ENCODE peak calls at places on chromosome 20, in eight cellular contexts. C is fibroblast of lung, L is LoVo, D is AG04450, N is NCI-H1105, E is HCEC 1CT, B is coronary artery, S is cardiac muscle cell. H is an unnamed sample.

GRCh38 chr20:38128691-38129090 is 36.4 kb downstream of the TGM2 start:
- DNase-seq in E (no peak), S (no peak), B (peak), D (no peak), N (no peak), C (no peak), L (no peak), H (no peak)

GRCh38 chr20:52104546-52105044 is 87.0 kb downstream of the ZFP64 start:
- DNase-seq in D (no peak), E (no peak), C (peak), L (no peak), B (no peak), N (no peak), S (peak), H (peak)

GRCh38 chr20:57071283-57071701 is 195.1 kb downstream of the BMP7 start:
- DNase-seq in E (no peak), C (no peak), N (peak), D (no peak), L (no peak), S (peak), B (no peak), H (no peak)

GRCh38 chr20:41366546-41367392 is at the start of gene EMILIN3:
- DNase-seq in B (no peak), C (no peak), N (no peak), E (no peak), D (no peak), S (peak), L (no peak), H (no peak)

GRCh38 chr20:1833728-1834726 is 61.2 kb upstream of the SIRPA start:
- DNase-seq in L (no peak), E (no peak), D (no peak), B (no peak), S (peak), N (no peak), C (no peak), H (no peak)

GRCh38 chr20:62929051-62929538 is 2.8 kb upstream of the DIDO1 start:
- DNase-seq in C (peak), N (no peak), B (peak), S (peak), E (peak), L (no peak), D (no peak), H (peak)

GRCh38 chr20:49460131-49460530 is 22.3 kb downstream of the KCNB1 start:
- DNase-seq in S (no peak), D (no peak), E (no peak), B (no peak), L (no peak), N (no peak), C (no peak), H (no peak)

GRCh38 chr20:32441638-32442037 is 83.5 kb downstream of the ASXL1 start:
- DNase-seq in C (no peak), D (no peak), B (no peak), E (no peak), L (no peak), S (no peak), N (no peak), H (no peak)

GRCh38 chr20:50141811-50142561 is 11.5 kb downstream of the PEDS1 start:
- DNase-seq in S (no peak), B (no peak), N (no peak), D (no peak), C (no peak), E (no peak), L (no peak), H (peak)

GRCh38 chr20:58816957-58817651 is 33.6 kb downstream of the GNAS-AS1 start:
- DNase-seq in S (no peak), B (no peak), L (no peak), N (no peak), D (no peak), E (no peak), C (no peak), H (no peak)

GRCh38 chr20:4925842-4926530 is 75.3 kb downstream of the SLC23A2 start:
- DNase-seq in B (no peak), D (no peak), L (no peak), E (peak), S (no peak), N (no peak), C (peak), H (peak)

GRCh38 chr20:58018590-58018989 is 209.9 kb downstream of the ANKRD60 start:
- DNase-seq in E (no peak), L (no peak), S (no peak), B (peak), N (no peak), D (no peak), C (no peak), H (no peak)

GRCh38 chr20:36644713-36645109 is 1.3 kb downstream of the SLA2 start:
- DNase-seq in D (no peak), B (no peak), S (no peak), N (no peak), C (no peak), L (no peak), E (no peak), H (no peak)

GRCh38 chr20:53827996-53828672 is 234.5 kb upstream of the ZNF217 start:
- DNase-seq in D (peak), S (no peak), B (no peak), N (no peak), C (peak), E (peak), L (peak), H (peak)

GRCh38 chr20:19502169-19502568 is 255.9 kb upstream of the RIN2 start:
- DNase-seq in N (no peak), C (no peak), E (no peak), B (no peak), D (no peak), S (no peak), L (no peak), H (no peak)

GRCh38 chr20:35619196-35620095 is 3.8 kb downstream of the SPAG4 start:
- DNase-seq in E (peak), S (peak), C (peak), N (peak), D (peak), L (peak), B (peak), H (peak)

GRCh38 chr20:60034231-60035110 is 76.2 kb downstream of the CDH26 start:
- DNase-seq in N (no peak), S (peak), C (no peak), E (no peak), B (no peak), D (no peak), L (no peak), H (no peak)

GRCh38 chr20:1663917-1664316 is 6.3 kb upstream of the SIRPG start:
- DNase-seq in L (no peak), D (no peak), E (peak), B (no peak), N (no peak), S (no peak), C (no peak), H (no peak)

GRCh38 chr20:22410556-22411130 is 173.7 kb downstream of the FOXA2 start:
- DNase-seq in N (no peak), C (no peak), L (no peak), E (no peak), D (no peak), S (no peak), B (no peak), H (no peak)

GRCh38 chr20:61974357-61974665 is 91.4 kb downstream of the TAF4 start:
- DNase-seq in B (no peak), D (no peak), C (no peak), S (no peak), L (no peak), N (no peak), E (no peak), H (no peak)

GRCh38 chr20:43046946-43047345 is 142.8 kb downstream of the PTPRT start:
- DNase-seq in E (no peak), S (no peak), L (no peak), N (no peak), C (no peak), B (no peak), D (no peak), H (no peak)

GRCh38 chr20:25049261-25050060 is 8.5 kb downstream of the ACSS1 start:
- DNase-seq in N (no peak), D (no peak), S (no peak), B (peak), C (no peak), E (no peak), L (no peak), H (no peak)

GRCh38 chr20:49460916-49461315 is 21.6 kb downstream of the KCNB1 start:
- DNase-seq in B (no peak), D (no peak), C (no peak), E (no peak), S (no peak), L (peak), N (peak), H (no peak)

GRCh38 chr20:20407891-20408805 is 40.2 kb downstream of the INSM1 start:
- DNase-seq in B (no peak), D (no peak), L (no peak), S (no peak), N (peak), E (peak), C (peak), H (no peak)

GRCh38 chr20:11451793-11452291 is 465.9 kb upstream of the BTBD3 start:
- DNase-seq in N (no peak), D (no peak), L (no peak), S (no peak), B (no peak), C (peak), E (peak), H (no peak)

H was measured in endothelial cell of umbilical vein.